ENCODE peak calls at places on chromosomes 1 and 21, in nine cellular contexts. D is glutamatergic neuron, Z is ascending aorta, A is GM20000, K is AG04449, W is neural crest cell, L is choroid plexus epithelial cell, G is progenitor cell of endocrine pancreas, F is HFF-Myc. S is an unnamed sample.
A peak's percentile ranks its signal among the peaks of the same experiment; 100 is the strongest.

GRCh38 chr1:224542783-224543440 is 73.2 kb upstream of the CNIH3 start:
- DNase-seq in D (no peak), Z (no peak), A (no peak), K (peak; percentile 90), W (no peak), L (peak; percentile 91), G (no peak), F (peak; percentile 96), S (no peak)

GRCh38 chr1:178942285-178943218 is 71.7 kb upstream of the ANGPTL1 start:
- DNase-seq in D (no peak), Z (no peak), A (no peak), K (no peak), W (no peak), L (peak; percentile 56), G (no peak), F (no peak), S (no peak)

GRCh38 chr1:117336087-117336817 is 31.0 kb upstream of the MAN1A2 start:
- DNase-seq in D (no peak), Z (no peak), A (no peak), K (no peak), W (no peak), L (no peak), G (no peak), F (no peak), S (no peak)

GRCh38 chr1:182080955-182081582 is 19.6 kb upstream of the ZNF648 start:
- DNase-seq in D (no peak), Z (no peak), A (peak; percentile 52), K (no peak), W (peak; percentile 51), L (peak; percentile 64), G (no peak), F (no peak), S (no peak)

GRCh38 chr1:63501256-63501655 is 21.8 kb downstream of the ITGB3BP start:
- DNase-seq in D (no peak), Z (no peak), A (no peak), K (no peak), W (no peak), L (no peak), G (no peak), F (no peak), S (no peak)

GRCh38 chr1:234891427-234891826 is 237.2 kb downstream of the TOMM20 start:
- DNase-seq in D (no peak), Z (no peak), A (no peak), K (no peak), W (no peak), L (no peak), G (no peak), F (no peak), S (no peak)

GRCh38 chr1:95375201-95375600 is 141.2 kb downstream of the RWDD3 start:
- DNase-seq in D (no peak), Z (no peak), A (no peak), K (no peak), W (no peak), L (no peak), G (no peak), F (no peak), S (no peak)

GRCh38 chr21:45114072-45114471 is 39.7 kb downstream of the ADARB1 start:
- DNase-seq in D (no peak), Z (no peak), A (no peak), K (no peak), W (no peak), L (no peak), G (no peak), F (no peak), S (no peak)

GRCh38 chr1:26305667-26306289 is 658 bp downstream of the UBXN11 start:
- DNase-seq in D (no peak), Z (no peak), A (no peak), K (no peak), W (no peak), L (no peak), G (no peak), F (no peak), S (no peak)

GRCh38 chr1:36463773-36464604 is at the start of gene MRPS15:
- DNase-seq in D (peak; percentile 95), Z (peak; percentile 87), A (peak; percentile 93), K (peak; percentile 68), W (peak; percentile 84), L (peak; percentile 97), G (peak; percentile 83), F (peak; percentile 91), S (peak; percentile 97)

GRCh38 chr1:205581321-205581980 is 50.4 kb downstream of the ELK4 start:
- DNase-seq in D (no peak), Z (no peak), A (no peak), K (no peak), W (no peak), L (no peak), G (no peak), F (no peak), S (no peak)

GRCh38 chr21:35026617-35027557 is 22.2 kb downstream of the RUNX1 start:
- DNase-seq in D (peak; percentile 63), Z (no peak), A (peak; percentile 65), K (no peak), W (peak; percentile 16), L (peak; percentile 80), G (no peak), F (no peak), S (no peak)

GRCh38 chr21:19245188-19245580 is 841.6 kb upstream of the TMPRSS15 start:
- DNase-seq in D (no peak), Z (no peak), A (no peak), K (no peak), W (no peak), L (no peak), G (no peak), F (no peak), S (no peak)

GRCh38 chr1:21586926-21587601 is 77.8 kb downstream of the ALPL start:
- DNase-seq in D (no peak), Z (no peak), A (no peak), K (peak; percentile 52), W (no peak), L (peak; percentile 79), G (no peak), F (peak; percentile 44), S (peak; percentile 56)
- TF ChIP-seq CTCF in D (no peak), Z (no peak), A (no peak), K (no peak), W (no peak), L (no peak), G (no peak), F (no peak), S (no peak)

GRCh38 chr1:20150969-20151368 is 11.8 kb downstream of the PLA2G2F start:
- DNase-seq in D (peak; percentile 7), Z (no peak), A (no peak), K (no peak), W (no peak), L (no peak), G (no peak), F (no peak), S (no peak)

GRCh38 chr1:20153000-20153418 is 13.9 kb downstream of the PLA2G2F start:
- DNase-seq in D (peak; percentile 31), Z (no peak), A (no peak), K (no peak), W (no peak), L (peak; percentile 30), G (no peak), F (no peak), S (no peak)

GRCh38 chr1:20151906-20152598 is 12.9 kb downstream of the PLA2G2F start:
- DNase-seq in D (peak; percentile 89), Z (no peak), A (peak; percentile 89), K (no peak), W (peak; percentile 86), L (peak; percentile 65), G (peak; percentile 74), F (peak; percentile 26), S (peak; percentile 64)

GRCh38 chr1:20154306-20154831 is 15.2 kb downstream of the PLA2G2F start:
- DNase-seq in D (peak; percentile 14), Z (no peak), A (no peak), K (no peak), W (no peak), L (peak; percentile 9), G (no peak), F (no peak), S (no peak)

GRCh38 chr1:20152599-20152930 is 13.4 kb downstream of the PLA2G2F start:
- DNase-seq in D (no peak), Z (no peak), A (no peak), K (no peak), W (no peak), L (no peak), G (no peak), F (no peak), S (no peak)
- TF ChIP-seq CTCF in D (peak; percentile 46), Z (no peak), A (no peak), K (no peak), W (peak; percentile 26), L (no peak), G (no peak), F (no peak), S (no peak)

DNA sequence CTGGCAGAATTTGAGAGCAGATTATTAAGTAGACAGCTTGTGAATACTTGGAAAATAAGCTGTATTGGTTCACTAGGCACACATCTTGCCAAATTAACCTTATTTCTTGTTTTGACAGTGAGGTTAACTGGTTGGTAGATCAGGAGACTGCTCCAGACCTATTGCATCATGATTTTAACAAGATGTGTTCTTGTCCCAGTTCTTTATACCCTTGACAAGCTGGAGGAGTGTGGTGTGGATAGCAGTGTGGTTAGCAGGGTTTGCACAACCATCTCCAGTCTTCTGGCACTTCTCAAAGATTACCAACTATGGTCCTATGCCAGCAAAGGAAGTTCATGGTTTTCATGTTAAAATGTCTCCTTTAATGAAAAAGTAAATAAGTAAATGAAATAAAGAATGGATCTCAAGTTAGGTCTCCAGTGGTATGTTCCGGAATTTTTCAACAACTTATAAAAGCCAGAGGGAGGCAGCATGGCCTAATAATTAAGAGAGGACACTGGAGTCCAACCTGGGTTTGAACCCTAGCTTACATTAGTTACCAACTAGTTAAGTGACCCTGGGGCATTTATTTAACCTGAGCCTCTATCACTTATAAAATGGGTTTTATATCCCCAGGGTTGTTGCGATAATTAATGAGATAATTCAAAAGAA is 34.1 kb downstream of the DDX20 start:
- DNase-seq in D (no peak), Z (no peak), A (no peak), K (no peak), W (no peak), L (peak; percentile 25), G (no peak), F (peak; percentile 9), S (no peak)
- TF ChIP-seq CTCF in D (no peak), Z (peak; percentile 33), A (no peak), K (no peak), W (no peak), L (no peak), G (no peak), F (no peak), S (no peak)

GRCh38 chr1:108314815-108315214 is 70.9 kb upstream of the NBPF4 start:
- DNase-seq in D (no peak), Z (no peak), A (no peak), K (no peak), W (no peak), L (no peak), G (no peak), F (no peak), S (no peak)

GRCh38 chr1:108320851-108321250 is 77.0 kb upstream of the NBPF4 start:
- DNase-seq in D (no peak), Z (no peak), A (no peak), K (no peak), W (no peak), L (no peak), G (no peak), F (no peak), S (no peak)

DNA sequence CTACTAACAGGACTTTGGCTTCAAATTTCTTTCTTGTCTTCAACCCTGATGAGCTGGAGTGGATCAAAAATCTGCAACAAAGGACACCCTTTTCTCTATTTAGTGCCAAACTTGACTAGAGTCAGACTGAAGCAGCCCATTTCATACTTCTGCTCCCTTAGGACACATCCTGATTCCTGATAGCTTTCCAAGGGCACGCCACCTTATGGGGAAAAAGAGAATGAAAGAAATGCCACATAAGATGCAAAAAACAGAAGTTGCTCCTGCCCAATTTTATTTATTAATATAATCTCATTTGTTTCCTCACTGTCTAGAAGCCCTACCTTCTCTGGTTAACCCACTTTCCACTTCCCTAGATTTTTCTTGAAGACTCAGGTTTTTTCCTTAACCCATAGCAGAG is 72.7 kb upstream of the NBPF4 start:
- DNase-seq in D (no peak), Z (no peak), A (no peak), K (no peak), W (no peak), L (peak; percentile 9), G (no peak), F (no peak), S (no peak)
- TF ChIP-seq CTCF in D (no peak), Z (no peak), A (no peak), K (peak; percentile 4), W (peak; percentile 39), L (peak; percentile 36), G (peak; percentile 36), F (peak; percentile 33), S (no peak)

S was measured in omental fat pad.